ENCODE peak calls at places on chromosomes 6 and 20, in six cellular contexts. K, Z, W, O, B and F are unnamed samples.

GRCh38 chr20:419556-420168 is 11.6 kb downstream of the RBCK1 start:
- DNase-seq in Z (no peak), B (no peak), W (no peak), O (no peak), K (no peak), F (no peak)

GRCh38 chr6:142478117-142478516 is 176.3 kb downstream of the ADGRG6 start:
- DNase-seq in Z (no peak), B (no peak), K (peak; percentile 29), O (peak; percentile 69), W (no peak), F (no peak)

GRCh38 chr6:128174724-128175123 is 273.9 kb upstream of the THEMIS start:
- DNase-seq in B (no peak), K (no peak), O (no peak), W (no peak), Z (no peak), F (no peak)

GRCh38 chr6:110590821-110591351 is 114.5 kb upstream of the SLC22A16 start:
- DNase-seq in Z (no peak), W (no peak), O (peak; percentile 41), B (no peak), K (peak; percentile 58), F (no peak)

GRCh38 chr20:60210779-60211617 is 252.8 kb downstream of the CDH26 start:
- DNase-seq in W (no peak), B (peak; percentile 50), K (peak; percentile 52), O (peak; percentile 67), Z (peak; percentile 30), F (no peak)

GRCh38 chr6:24632573-24632972 is 13.4 kb downstream of the KIAA0319 start:
- DNase-seq in Z (no peak), K (no peak), O (no peak), B (no peak), W (no peak), F (no peak)

GRCh38 chr6:79570802-79571367 is 33.7 kb upstream of the LCA5 start:
- DNase-seq in B (no peak), K (peak; percentile 54), O (peak; percentile 59), Z (no peak), W (no peak), F (no peak)

GRCh38 chr6:40937491-40937890 is 101.5 kb downstream of the UNC5CL start:
- DNase-seq in K (no peak), O (peak; percentile 26), B (no peak), Z (no peak), W (no peak), F (no peak)

GRCh38 chr6:11756292-11756691 is 22.3 kb downstream of the ADTRP start:
- DNase-seq in W (no peak), Z (no peak), K (no peak), O (no peak), B (no peak), F (no peak)

GRCh38 chr6:30818426-30818841 is 65.9 kb upstream of the DDR1 start:
- DNase-seq in K (peak; percentile 88), B (no peak), W (peak; percentile 92), Z (no peak), O (peak; percentile 91), F (no peak)

GRCh38 chr6:14466278-14466677 is 348.7 kb downstream of the CD83 start:
- DNase-seq in O (peak; percentile 66), K (peak; percentile 37), B (no peak), Z (no peak), W (no peak), F (no peak)

GRCh38 chr6:127266178-127266891 is at the start of gene RNF146:
- DNase-seq in Z (peak; percentile 82), O (peak; percentile 93), W (peak; percentile 77), K (peak; percentile 88), B (peak; percentile 71), F (peak; percentile 13)

GRCh38 chr6:113953346-113953745 is 17.6 kb downstream of the HDAC2 start:
- DNase-seq in O (peak; percentile 50), B (no peak), K (peak; percentile 21), Z (no peak), W (no peak), F (no peak)

GRCh38 chr6:127844529-127844928 is 56.3 kb downstream of the THEMIS start:
- DNase-seq in B (no peak), Z (no peak), W (no peak), O (no peak), K (no peak), F (no peak)

GRCh38 chr6:170020041-170020583 is 268.7 kb downstream of the ERMARD start:
- DNase-seq in W (no peak), Z (peak; percentile 6), O (no peak), K (no peak), B (no peak), F (no peak)

GRCh38 chr6:166575190-166575589 is 11.3 kb downstream of the RAMACL start:
- DNase-seq in W (no peak), Z (peak; percentile 80), B (no peak), K (peak; percentile 34), O (peak; percentile 86), F (no peak)

GRCh38 chr6:31557443-31558317 is 10.3 kb downstream of the NFKBIL1 start:
- DNase-seq in O (no peak), K (no peak), Z (no peak), W (no peak), B (no peak), F (no peak)

GRCh38 chr20:33647603-33648395 is 14.3 kb upstream of the C20orf144 start:
- DNase-seq in W (no peak), Z (no peak), K (peak; percentile 61), O (peak; percentile 72), B (no peak), F (no peak)

GRCh38 chr6:142030115-142030619 is 102.6 kb upstream of the GJE1 start:
- DNase-seq in Z (no peak), K (peak; percentile 76), W (no peak), O (peak; percentile 56), B (no peak), F (no peak)

GRCh38 chr6:169495601-169496000 is 206.2 kb downstream of the WDR27 start:
- DNase-seq in B (no peak), Z (no peak), O (peak; percentile 69), W (no peak), K (peak; percentile 54), F (no peak)

GRCh38 chr20:5652626-5653573 is 97.3 kb upstream of the SHLD1 start:
- DNase-seq in O (peak; percentile 91), W (peak; percentile 91), B (no peak), K (peak; percentile 64), Z (no peak), F (no peak)

GRCh38 chr20:1330075-1330830 is 1.3 kb upstream of the SDCBP2 start:
- DNase-seq in Z (peak; percentile 65), W (no peak), K (peak; percentile 53), B (no peak), O (peak; percentile 76), F (no peak)

GRCh38 chr6:11120273-11121005 is 8.9 kb upstream of the ERVFRD-1 start:
- DNase-seq in B (no peak), W (peak; percentile 39), K (peak; percentile 35), Z (no peak), O (peak; percentile 4), F (no peak)

GRCh38 chr20:47677314-47678129 is 107.8 kb downstream of the SULF2 start:
- DNase-seq in Z (peak; percentile 47), W (no peak), O (peak; percentile 50), B (no peak), K (peak; percentile 40), F (no peak)

GRCh38 chr6:16391451-16391912 is 153.1 kb downstream of the GMPR start:
- DNase-seq in K (peak; percentile 45), O (peak; percentile 26), W (no peak), B (no peak), Z (no peak), F (no peak)

GRCh38 chr20:62740286-62741141 is 31.9 kb downstream of the NTSR1 start:
- DNase-seq in Z (no peak), K (peak; percentile 80), B (no peak), W (peak; percentile 96), O (peak; percentile 95), F (no peak)
- H3K27me3 ChIP-seq in Z (peaks cover 5% of the 10 kb centered on the region), K (no peaks in the 10 kb centered on the region), B (peaks cover 60% of the 10 kb centered on the region), W (no peaks in the 10 kb centered on the region), O (no peaks in the 10 kb centered on the region), F (no peaks in the 10 kb centered on the region)

GRCh38 chr6:43494321-43494720 is 15.8 kb downstream of the LRRC73 start:
- DNase-seq in O (no peak), K (no peak), W (no peak), Z (no peak), B (no peak), F (no peak)
- H3K4me1 ChIP-seq in O (peaks cover 61% of the 10 kb centered on the region), K (peaks cover 13% of the 10 kb centered on the region), W (peaks cover 31% of the 10 kb centered on the region), Z (peaks cover 21% of the 10 kb centered on the region), B (peaks cover 36% of the 10 kb centered on the region), F (peaks cover 30% of the 10 kb centered on the region)

GRCh38 chr20:44035924-44036323 is 121.3 kb downstream of the TOX2 start:
- DNase-seq in K (no peak), W (no peak), O (no peak), Z (no peak), B (no peak), F (no peak)
- H3K27me3 ChIP-seq in K (no peaks in the 10 kb centered on the region), W (no peaks in the 10 kb centered on the region), O (no peaks in the 10 kb centered on the region), Z (no peaks in the 10 kb centered on the region), B (peaks cover 9% of the 10 kb centered on the region), F (no peaks in the 10 kb centered on the region)

GRCh38 chr6:53112871-53113270 is 35.8 kb downstream of the GCM1 start:
- DNase-seq in K (no peak), Z (no peak), B (no peak), O (no peak), W (peak; percentile 87), F (no peak)
- H3K4me1 ChIP-seq in K (peaks cover 22% of the 10 kb centered on the region), Z (no peaks in the 10 kb centered on the region), B (no peaks in the 10 kb centered on the region), O (no peaks in the 10 kb centered on the region), W (peaks cover 61% of the 10 kb centered on the region), F (no peaks in the 10 kb centered on the region)

GRCh38 chr6:35084041-35084491 is 57.1 kb downstream of the TCP11 start:
- DNase-seq in W (no peak), B (no peak), K (no peak), Z (peak; percentile 14), O (no peak), F (no peak)
- H3K27me3 ChIP-seq in W (no peaks in the 10 kb centered on the region), B (no peaks in the 10 kb centered on the region), K (no peaks in the 10 kb centered on the region), Z (no peaks in the 10 kb centered on the region), O (no peaks in the 10 kb centered on the region), F (no peaks in the 10 kb centered on the region)

GRCh38 chr20:49603209-49603627 is 35.3 kb upstream of the PTGIS start:
- DNase-seq in K (peak; percentile 83), O (peak; percentile 54), W (peak; percentile 62), Z (peak; percentile 67), B (no peak), F (no peak)
- H3K4me1 ChIP-seq in K (no peaks in the 10 kb centered on the region), O (peaks cover 12% of the 10 kb centered on the region), W (peaks cover 53% of the 10 kb centered on the region), Z (no peaks in the 10 kb centered on the region), B (no peaks in the 10 kb centered on the region), F (peaks cover 39% of the 10 kb centered on the region)

GRCh38 chr20:57779401-57780003 is 69.7 kb upstream of the PMEPA1 start:
- DNase-seq in K (no peak), W (peak; percentile 49), O (no peak), Z (no peak), B (no peak), F (no peak)
- H3K27me3 ChIP-seq in K (peaks cover 3% of the 10 kb centered on the region), W (no peaks in the 10 kb centered on the region), O (peaks cover 3% of the 10 kb centered on the region), Z (no peaks in the 10 kb centered on the region), B (no peaks in the 10 kb centered on the region), F (no peaks in the 10 kb centered on the region)